ENCODE peak calls at places on chromosomes 13 and 19, in four cellular contexts. G is AG10803, E is left lung, O is colonic mucosa. F is an unnamed sample.

GRCh38 chr13:28586585-28587540 is 72.1 kb upstream of the POMP start:
- DNase-seq in G (no peak), O (no peak), E (no peak), F (no peak)

GRCh38 chr19:2538096-2538757 is 62.3 kb downstream of the GADD45B start:
- DNase-seq in O (no peak), G (no peak), E (peak), F (no peak)

GRCh38 chr13:39297664-39298171 is 259.5 kb downstream of the NHLRC3 start:
- DNase-seq in G (peak), E (no peak), O (no peak), F (peak)

GRCh38 chr19:39327990-39328705 is 7.5 kb upstream of the LRFN1 start:
- DNase-seq in E (peak), G (peak), O (peak), F (peak)

GRCh38 chr13:109390391-109390790 is 396.0 kb downstream of the IRS2 start:
- DNase-seq in E (no peak), G (no peak), O (no peak), F (no peak)

GRCh38 chr13:36685912-36686311 is 12.1 kb downstream of the SERTM1 start:
- DNase-seq in G (peak), O (no peak), E (no peak), F (peak)

GRCh38 chr13:40275636-40276035 is 390.8 kb downstream of the FOXO1 start:
- DNase-seq in E (no peak), O (no peak), G (peak), F (no peak)

GRCh38 chr19:7706188-7706530 is 4.2 kb upstream of the FCER2 start:
- DNase-seq in G (no peak), O (no peak), E (no peak), F (no peak)

GRCh38 chr13:90868321-90868920 is 479.1 kb upstream of the MIR17HG start:
- DNase-seq in G (peak), E (no peak), O (peak), F (peak)

GRCh38 chr13:47146136-47146535 is 249.3 kb upstream of the HTR2A start:
- DNase-seq in G (peak), E (no peak), O (no peak), F (peak)

GRCh38 chr19:34317311-34317927 is 47.6 kb upstream of the GPI start:
- DNase-seq in E (no peak), G (no peak), O (peak), F (no peak)

GRCh38 chr19:52741951-52742485 is 7.2 kb upstream of the ZNF611 start:
- DNase-seq in O (no peak), E (no peak), G (no peak), F (no peak)

GRCh38 chr13:65036999-65037398 is 2193.1 kb downstream of the PCDH9 start:
- DNase-seq in G (no peak), O (no peak), E (no peak), F (no peak)

GRCh38 chr19:49987159-49987698 is 26.3 kb upstream of the SIGLEC11 start:
- DNase-seq in O (peak), G (peak), E (peak), F (peak)

GRCh38 chr19:49496574-49497008 is 357 bp downstream of the RPS11 start:
- DNase-seq in O (no peak), E (no peak), G (no peak), F (no peak)

GRCh38 chr19:33191501-33191900 is 2.6 kb upstream of the LRP3 start:
- DNase-seq in O (no peak), G (no peak), E (peak), F (no peak)

GRCh38 chr19:6564393-6564792 is 26.6 kb downstream of the CD70 start:
- DNase-seq in O (no peak), G (no peak), E (no peak), F (peak)

GRCh38 chr13:68745517-68745916 is 1362.1 kb upstream of the ATXN8OS start:
- DNase-seq in E (no peak), O (no peak), G (no peak), F (no peak)

GRCh38 chr13:73039201-73040108 is 19.4 kb upstream of the KLF5 start:
- DNase-seq in G (peak), E (no peak), O (no peak), F (no peak)

GRCh38 chr19:11887247-11887617 is 350 bp upstream of the ZNF69 start:
- DNase-seq in E (no peak), G (peak), O (no peak), F (no peak)

GRCh38 chr19:41904118-41904870 is 21.3 kb downstream of the ARHGEF1 start:
- DNase-seq in O (peak), G (no peak), E (peak), F (no peak)

GRCh38 chr19:9498183-9498902 is at the start of gene ZNF560:
- DNase-seq in G (peak), E (no peak), O (no peak), F (peak)

GRCh38 chr13:94329754-94330551 is 149.5 kb downstream of the DCT start:
- DNase-seq in E (no peak), G (peak), O (no peak), F (peak)

GRCh38 chr13:33230178-33230881 is 55.2 kb downstream of the STARD13 start:
- DNase-seq in O (no peak), G (peak), E (no peak), F (peak)

GRCh38 chr19:45477713-45478453 is 10.1 kb downstream of the FOSB start:
- DNase-seq in G (peak), E (no peak), O (no peak), F (no peak)

GRCh38 chr19:45717983-45718650 is 12.6 kb downstream of the FBXO46 start:
- DNase-seq in G (no peak), E (no peak), O (no peak), F (no peak)

GRCh38 chr13:113648218-113648615 is 9.8 kb downstream of the ATP4B start:
- DNase-seq in G (no peak), E (no peak), O (no peak), F (no peak)

GRCh38 chr19:36151144-36152051 is 849 bp downstream of the COX7A1 start:
- DNase-seq in G (no peak), E (peak), O (no peak), F (no peak)
- H3K4me3 ChIP-seq in G (peak), E (peak), O (peak), F (peak)

GRCh38 chr13:26656919-26657318 is 99.4 kb downstream of the WASF3 start:
- DNase-seq in O (no peak), E (no peak), G (peak), F (peak)
- TF ChIP-seq CTCF in O (no peak), E (no peak), G (peak), F (peak)

GRCh38 chr19:43725468-43725867 is 9.6 kb downstream of the IRGC start:
- DNase-seq in O (no peak), G (no peak), E (no peak), F (no peak)
- H3K4me3 ChIP-seq in O (no peak), G (no peak), E (no peak), F (no peak)

GRCh38 chr13:84648069-84648640 is 765.9 kb upstream of the SLITRK1 start:
- DNase-seq in E (no peak), O (no peak), G (no peak), F (no peak)
- TF ChIP-seq CTCF in E (no peak), O (no peak), G (peak), F (no peak)

GRCh38 chr13:81987677-81988357 is 1646.9 kb upstream of the SPRY2 start:
- DNase-seq in G (no peak), O (no peak), E (no peak), F (no peak)

GRCh38 chr13:81986308-81986707 is 1645.4 kb upstream of the SPRY2 start:
- DNase-seq in O (no peak), E (no peak), G (no peak), F (no peak)

GRCh38 chr13:81988542-81988941 is 1647.6 kb upstream of the SPRY2 start:
- DNase-seq in O (no peak), E (no peak), G (no peak), F (no peak)

GRCh38 chr13:81990652-81991051 is 1649.7 kb upstream of the SPRY2 start:
- DNase-seq in G (no peak), E (no peak), O (no peak), F (no peak)

DNA sequence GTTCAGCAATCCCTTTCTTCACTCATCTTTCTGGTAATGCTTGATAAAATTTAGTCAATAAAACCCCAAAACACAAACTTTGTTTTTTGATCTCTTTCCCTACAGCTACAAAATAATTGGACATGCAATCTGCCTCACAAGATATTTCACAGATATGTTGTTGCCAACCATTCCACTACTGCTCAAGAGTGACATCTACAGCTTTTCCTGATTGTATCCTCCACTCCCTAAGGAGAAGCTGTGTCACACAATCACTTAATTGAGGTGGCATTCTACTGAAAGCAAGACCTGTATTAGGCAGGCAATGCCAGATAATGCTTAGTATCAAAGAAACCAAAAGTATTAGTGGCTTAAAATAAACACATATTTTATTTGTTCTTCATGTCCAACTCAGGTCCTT is 1646.2 kb upstream of the SPRY2 start:
- DNase-seq in E (no peak), O (no peak), G (no peak), F (no peak)
- H3K4me3 ChIP-seq in E (no peak), O (no peak), G (no peak), F (no peak)

DNA sequence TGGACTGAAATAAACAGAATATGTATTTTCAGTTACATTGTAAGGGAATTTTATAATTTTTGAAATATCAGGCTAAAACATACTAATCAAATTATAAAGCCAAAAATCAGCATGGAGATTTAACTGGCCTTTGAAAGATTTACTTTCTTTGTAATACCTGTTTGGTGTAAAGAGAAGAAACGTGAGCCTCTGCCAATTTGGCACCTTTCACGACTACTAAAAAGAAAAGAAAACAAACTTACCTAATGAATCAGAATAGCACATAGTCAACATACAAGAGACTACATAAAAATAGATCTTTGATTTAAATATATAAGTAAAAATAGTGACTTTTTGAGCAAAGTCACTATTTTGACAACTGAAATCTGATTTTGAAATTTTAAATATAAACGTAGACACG is 87.4 kb downstream of the RBM26 start:
- DNase-seq in O (no peak), G (no peak), E (no peak), F (no peak)
- TF ChIP-seq CTCF in O (no peak), G (no peak), E (no peak), F (no peak)

GRCh38 chr13:20558982-20559381 is 8.0 kb upstream of the IFT88 start:
- DNase-seq in G (no peak), E (no peak), O (no peak), F (no peak)

GRCh38 chr13:20559659-20560356 is 7.1 kb upstream of the IFT88 start:
- DNase-seq in G (no peak), O (no peak), E (no peak), F (no peak)

GRCh38 chr13:20566424-20566916 is 487 bp upstream of the IFT88 start:
- DNase-seq in G (peak), E (no peak), O (peak), F (no peak)

GRCh38 chr13:20565120-20565736 is 1.7 kb upstream of the IFT88 start:
- DNase-seq in E (no peak), G (no peak), O (no peak), F (no peak)

GRCh38 chr13:20561731-20562130 is 5.2 kb upstream of the IFT88 start:
- DNase-seq in O (no peak), E (no peak), G (no peak), F (no peak)
- H3K4me3 ChIP-seq in O (no peak), E (no peak), G (no peak), F (no peak)

F was measured in astrocyte of the spinal cord.